ENCODE peak calls at places on chromosomes 13 and 19, in ten cellular contexts. I is dorsolateral prefrontal cortex, T is fibroblast of the aortic adventitia, F is nephron progenitor cell, G is sigmoid colon, N is HFFc6, R is AG09319, D is GM13977, J is GM10248, H is left ventricle myocardium inferior. U is an unnamed sample.

GRCh38 chr13:106500450-106500849 is 35.0 kb downstream of the EFNB2 start:
- DNase-seq in I (no peak), T (no peak), F (no peak), G (no peak), N (no peak), R (no peak), D (no peak), J (no peak), H (no peak), U (no peak)

GRCh38 chr19:5343848-5344247 is 3.2 kb upstream of the PTPRS start:
- DNase-seq in I (no peak), T (peak), F (no peak), G (no peak), N (peak), R (peak), D (no peak), J (no peak), H (no peak), U (no peak)

GRCh38 chr13:107866007-107866665 is 349.2 kb downstream of the LIG4 start:
- DNase-seq in I (peak), T (no peak), F (peak), G (no peak), N (no peak), R (no peak), D (peak), J (no peak), H (no peak), U (no peak)

GRCh38 chr19:19338082-19338481 is 17.5 kb downstream of the MAU2 start:
- DNase-seq in I (no peak), T (peak), F (no peak), G (no peak), N (peak), R (no peak), D (no peak), J (no peak), H (no peak), U (no peak)

GRCh38 chr19:16153582-16154336 is 10.3 kb downstream of the HSH2D start:
- DNase-seq in I (no peak), T (no peak), F (peak), G (no peak), N (no peak), R (no peak), D (no peak), J (no peak), H (no peak), U (no peak)

GRCh38 chr13:42996584-42996983 is 4.5 kb upstream of the EPSTI1 start:
- DNase-seq in I (no peak), T (peak), F (no peak), G (no peak), N (peak), R (no peak), D (no peak), J (no peak), H (no peak), U (peak)

GRCh38 chr19:49554701-49555181 is 25.6 kb downstream of the NOSIP start:
- DNase-seq in I (no peak), T (no peak), F (no peak), G (no peak), N (no peak), R (no peak), D (no peak), J (no peak), H (no peak), U (no peak)

GRCh38 chr13:100514788-100515409 is 73.7 kb downstream of the GGACT start:
- DNase-seq in I (peak), T (peak), F (peak), G (peak), N (peak), R (peak), D (peak), J (peak), H (peak), U (peak)

GRCh38 chr13:26425439-26426358 is 131.8 kb upstream of the WASF3 start:
- DNase-seq in I (no peak), T (peak), F (no peak), G (peak), N (peak), R (no peak), D (no peak), J (no peak), H (no peak), U (no peak)

GRCh38 chr19:12665281-12665573 is 1.3 kb downstream of the MAN2B1 start:
- DNase-seq in I (no peak), T (no peak), F (no peak), G (no peak), N (no peak), R (no peak), D (peak), J (peak), H (peak), U (no peak)

GRCh38 chr19:48874309-48875135 is 2.3 kb downstream of the PPP1R15A start:
- DNase-seq in I (no peak), T (peak), F (no peak), G (no peak), N (peak), R (no peak), D (no peak), J (no peak), H (no peak), U (no peak)

GRCh38 chr13:94548382-94549240 is 47.3 kb downstream of the TGDS start:
- DNase-seq in I (peak), T (peak), F (no peak), G (peak), N (no peak), R (no peak), D (peak), J (peak), H (peak), U (peak)

DNA sequence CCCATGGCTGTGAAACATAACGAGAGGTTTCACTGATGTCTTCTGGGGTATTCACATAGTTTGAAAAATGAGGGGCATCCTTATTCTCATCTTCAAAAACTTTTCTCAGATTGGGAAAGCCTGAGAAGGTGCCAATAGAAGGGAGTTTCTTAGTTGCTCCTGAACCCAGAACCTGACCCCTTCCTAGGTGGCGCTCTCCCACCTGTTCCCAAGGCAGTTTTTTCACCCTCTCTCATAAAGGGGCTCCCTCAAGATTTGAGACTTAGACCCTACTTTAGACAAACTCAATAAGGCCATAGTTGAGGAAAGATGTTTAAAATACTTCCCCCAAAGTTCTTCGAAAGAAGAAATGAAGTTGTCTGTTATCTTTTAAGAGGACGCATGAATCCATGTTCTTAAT is 142.2 kb downstream of the FGF9 start:
- DNase-seq in I (no peak), T (no peak), F (no peak), G (no peak), N (no peak), R (no peak), D (no peak), J (no peak), H (no peak), U (no peak)
- TF ChIP-seq CTCF in I (no peak), T (no peak), F (no peak), G (no peak), N (no peak), R (no peak), D (no peak), J (no peak), H (no peak), U (no peak)

DNA sequence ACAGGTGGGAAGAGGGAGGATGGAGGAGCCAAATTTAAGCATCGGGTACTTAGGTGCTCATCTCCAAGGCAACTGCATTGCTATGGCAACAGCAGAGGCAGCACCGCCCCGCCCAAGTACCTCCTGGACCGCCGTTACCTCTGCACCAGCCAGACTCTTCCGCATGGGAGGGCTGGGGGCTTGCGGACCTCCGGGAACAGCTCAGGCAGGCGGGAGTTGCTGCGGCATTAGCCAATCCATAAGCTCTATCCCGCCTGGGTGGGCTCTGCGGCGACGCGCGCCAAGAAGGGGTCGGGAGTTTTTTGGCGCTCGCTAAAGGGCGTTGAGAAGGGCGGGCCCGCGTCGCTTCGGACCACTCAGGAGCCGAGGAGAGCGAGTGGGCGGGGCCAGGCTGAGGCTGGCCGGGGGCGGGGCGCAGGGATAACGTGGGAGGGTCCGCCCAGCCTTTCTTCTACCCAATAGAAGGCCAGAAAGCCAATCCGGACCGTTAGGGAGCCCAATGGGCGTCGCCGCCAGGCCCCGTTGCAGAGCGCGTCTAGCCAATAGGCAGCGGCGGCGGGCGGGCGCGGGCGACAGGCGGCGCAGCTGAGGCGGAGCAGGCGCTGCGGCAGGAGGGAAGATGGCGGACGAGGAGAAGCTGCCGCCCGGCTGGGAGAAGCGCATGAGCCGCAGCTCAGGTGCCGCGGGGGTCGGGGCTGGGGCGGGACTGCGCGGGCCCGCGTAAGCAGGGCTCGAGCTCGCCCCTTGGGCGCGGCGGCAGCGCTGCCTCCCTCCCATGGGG is at the start of gene PIN1:
- DNase-seq in I (peak), T (peak), F (peak), G (peak), N (peak), R (peak), D (peak), J (peak), H (peak), U (peak)
- TF ChIP-seq CTCF in I (peak), T (peak), F (no peak), G (peak), N (peak), R (peak), D (peak), J (peak), H (peak), U (peak)

GRCh38 chr13:110404321-110404720 is 97.2 kb downstream of the COL4A2 start:
- DNase-seq in I (no peak), T (no peak), F (no peak), G (no peak), N (no peak), R (no peak), D (no peak), J (no peak), H (no peak), U (no peak)

GRCh38 chr13:110403721-110404120 is 96.6 kb downstream of the COL4A2 start:
- DNase-seq in I (no peak), T (no peak), F (no peak), G (no peak), N (peak), R (no peak), D (no peak), J (no peak), H (no peak), U (no peak)

GRCh38 chr13:110407021-110407420 is 99.9 kb downstream of the COL4A2 start:
- DNase-seq in I (no peak), T (no peak), F (no peak), G (no peak), N (no peak), R (no peak), D (no peak), J (no peak), H (no peak), U (no peak)

GRCh38 chr13:110407531-110407930 is 100.4 kb downstream of the COL4A2 start:
- DNase-seq in I (no peak), T (no peak), F (no peak), G (no peak), N (no peak), R (no peak), D (no peak), J (no peak), H (no peak), U (no peak)

GRCh38 chr13:110405597-110406450 is 98.7 kb downstream of the COL4A2 start:
- DNase-seq in I (no peak), T (peak), F (no peak), G (no peak), N (peak), R (no peak), D (no peak), J (no peak), H (no peak), U (no peak)
- TF ChIP-seq CTCF in I (no peak), T (no peak), F (no peak), G (no peak), N (no peak), R (no peak), D (no peak), J (no peak), H (no peak), U (no peak)

GRCh38 chr19:548841-549830 is 5.3 kb downstream of the GZMM start:
- DNase-seq in I (no peak), T (no peak), F (no peak), G (no peak), N (no peak), R (no peak), D (no peak), J (no peak), H (no peak), U (no peak)
- TF ChIP-seq CTCF in I (no peak), T (no peak), F (no peak), G (no peak), N (no peak), R (no peak), D (no peak), J (no peak), H (no peak), U (no peak)

GRCh38 chr19:40460185-40460584 is 5.4 kb downstream of the BLVRB start:
- DNase-seq in I (no peak), T (no peak), F (no peak), G (no peak), N (no peak), R (no peak), D (no peak), J (no peak), H (no peak), U (no peak)

GRCh38 chr19:40465025-40465780 is at the start of gene BLVRB:
- DNase-seq in I (peak), T (peak), F (no peak), G (no peak), N (peak), R (peak), D (no peak), J (no peak), H (no peak), U (no peak)

GRCh38 chr19:40458597-40458974 is 7.0 kb downstream of the BLVRB start:
- DNase-seq in I (no peak), T (no peak), F (no peak), G (no peak), N (no peak), R (no peak), D (no peak), J (no peak), H (no peak), U (no peak)

GRCh38 chr19:40464059-40465024 is 1.2 kb downstream of the BLVRB start:
- DNase-seq in I (peak), T (peak), F (peak), G (peak), N (peak), R (peak), D (peak), J (peak), H (peak), U (peak)

GRCh38 chr19:40461669-40462221 is 3.8 kb downstream of the BLVRB start:
- DNase-seq in I (no peak), T (no peak), F (no peak), G (peak), N (no peak), R (no peak), D (no peak), J (no peak), H (peak), U (no peak)
- TF ChIP-seq CTCF in I (no peak), T (no peak), F (no peak), G (no peak), N (no peak), R (no peak), D (no peak), J (no peak), H (no peak), U (no peak)

GRCh38 chr13:59746291-59746962 is 417.3 kb downstream of the DIAPH3 start:
- DNase-seq in I (no peak), T (peak), F (no peak), G (no peak), N (peak), R (no peak), D (no peak), J (no peak), H (no peak), U (no peak)

GRCh38 chr13:59745395-59745788 is 418.3 kb downstream of the DIAPH3 start:
- DNase-seq in I (no peak), T (peak), F (no peak), G (no peak), N (no peak), R (no peak), D (no peak), J (no peak), H (no peak), U (no peak)

GRCh38 chr13:59744747-59745394 is 418.9 kb downstream of the DIAPH3 start:
- DNase-seq in I (no peak), T (peak), F (no peak), G (no peak), N (no peak), R (no peak), D (no peak), J (no peak), H (no peak), U (no peak)

GRCh38 chr13:59750860-59751259 is 412.9 kb downstream of the DIAPH3 start:
- DNase-seq in I (peak), T (peak), F (peak), G (no peak), N (peak), R (peak), D (no peak), J (no peak), H (no peak), U (no peak)

GRCh38 chr13:59747529-59747928 is 416.2 kb downstream of the DIAPH3 start:
- DNase-seq in I (no peak), T (no peak), F (no peak), G (no peak), N (no peak), R (no peak), D (no peak), J (no peak), H (no peak), U (no peak)
- TF ChIP-seq CTCF in I (no peak), T (no peak), F (no peak), G (no peak), N (peak), R (no peak), D (no peak), J (no peak), H (no peak), U (no peak)

GRCh38 chr13:40992678-40993077 is 26.4 kb downstream of the ELF1 start:
- DNase-seq in I (no peak), T (peak), F (no peak), G (no peak), N (no peak), R (no peak), D (no peak), J (no peak), H (no peak), U (no peak)

GRCh38 chr13:40994581-40995230 is 24.4 kb downstream of the ELF1 start:
- DNase-seq in I (no peak), T (no peak), F (no peak), G (no peak), N (no peak), R (no peak), D (peak), J (peak), H (no peak), U (no peak)

GRCh38 chr13:40995997-40996396 is 23.1 kb downstream of the ELF1 start:
- DNase-seq in I (no peak), T (no peak), F (no peak), G (no peak), N (no peak), R (no peak), D (no peak), J (no peak), H (no peak), U (no peak)

GRCh38 chr13:40993119-40993518 is 26.0 kb downstream of the ELF1 start:
- DNase-seq in I (no peak), T (peak), F (no peak), G (no peak), N (no peak), R (no peak), D (no peak), J (no peak), H (no peak), U (no peak)

GRCh38 chr13:40993987-40994386 is 25.1 kb downstream of the ELF1 start:
- DNase-seq in I (no peak), T (no peak), F (no peak), G (no peak), N (no peak), R (no peak), D (no peak), J (no peak), H (no peak), U (peak)
- TF ChIP-seq CTCF in I (no peak), T (no peak), F (no peak), G (no peak), N (no peak), R (no peak), D (no peak), J (no peak), H (no peak), U (no peak)

GRCh38 chr19:2440515-2440914 is 13.1 kb upstream of the TIMM13 start:
- DNase-seq in I (no peak), T (no peak), F (no peak), G (no peak), N (no peak), R (no peak), D (no peak), J (no peak), H (no peak), U (no peak)
- TF ChIP-seq CTCF in I (no peak), T (no peak), F (no peak), G (no peak), N (no peak), R (no peak), D (no peak), J (no peak), H (no peak), U (no peak)

DNA sequence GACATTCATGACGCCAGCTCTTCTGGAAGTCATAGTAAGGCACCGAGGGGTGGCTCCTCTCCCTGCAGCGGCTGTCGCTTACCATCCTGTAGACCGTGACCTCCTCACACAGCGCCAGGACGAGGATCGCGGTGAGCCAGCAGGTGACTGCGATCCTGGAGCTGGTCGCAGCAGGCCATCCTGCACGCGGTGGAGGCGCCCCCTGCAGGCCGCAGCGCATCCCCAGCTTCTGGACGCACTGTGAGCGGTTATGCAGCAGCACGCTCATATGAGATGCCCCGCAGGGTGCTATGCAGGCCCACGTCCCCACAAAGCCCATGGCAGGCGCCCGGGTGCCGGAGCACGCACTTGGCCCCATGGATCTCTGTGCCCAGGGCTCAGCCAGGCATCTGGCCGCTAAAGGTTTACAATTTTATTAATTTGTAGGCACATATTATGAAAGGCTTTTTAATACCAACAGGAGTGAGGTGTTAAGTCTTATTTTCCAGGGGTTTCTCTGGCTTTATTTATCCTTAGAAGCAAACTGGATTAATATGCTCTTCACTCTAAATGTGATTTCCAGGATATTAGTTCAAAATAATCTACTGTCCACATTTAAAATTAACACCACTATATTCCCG is 35.6 kb upstream of the PSPC1 start:
- DNase-seq in I (no peak), T (no peak), F (peak), G (no peak), N (no peak), R (no peak), D (no peak), J (no peak), H (peak), U (no peak)
- TF ChIP-seq CTCF in I (peak), T (peak), F (peak), G (peak), N (peak), R (peak), D (peak), J (peak), H (peak), U (peak)

U was measured in RWPE1.